ENCODE peak calls at places on chromosomes 7 and 10, in six cellular contexts. One of them, this sample, is unnamed.

GRCh38 chr10:131201741-131202515 is 109.6 kb downstream of the TCERG1L start:
- DNase-seq in K562: no peak
- DNase-seq in H1: no peak
- DNase-seq in SK-N-SH: no peak
- DNase-seq in GM12878: no peak
- DNase-seq in HepG2: no peak
- DNase-seq in this sample: no peak

GRCh38 chr10:109593686-109594085 is 329.6 kb downstream of the XPNPEP1 start:
- DNase-seq in K562: no peak
- DNase-seq in H1: no peak
- DNase-seq in SK-N-SH: no peak
- DNase-seq in GM12878: no peak
- DNase-seq in HepG2: no peak
- DNase-seq in this sample: no peak

GRCh38 chr7:100726998-100727761 is 6.2 kb upstream of the ZAN start:
- DNase-seq in K562: no peak
- DNase-seq in H1: no peak
- DNase-seq in SK-N-SH: no peak
- DNase-seq in GM12878: no peak
- DNase-seq in HepG2: peak
- DNase-seq in this sample: no peak

GRCh38 chr10:79403441-79404230 is 41.8 kb downstream of the ZCCHC24 start:
- DNase-seq in K562: no peak
- DNase-seq in H1: no peak
- DNase-seq in SK-N-SH: no peak
- DNase-seq in GM12878: no peak
- DNase-seq in HepG2: peak
- DNase-seq in this sample: no peak

GRCh38 chr10:78571916-78572315 is 496.9 kb upstream of the ZMIZ1 start:
- DNase-seq in K562: no peak
- DNase-seq in H1: no peak
- DNase-seq in SK-N-SH: no peak
- DNase-seq in GM12878: no peak
- DNase-seq in HepG2: no peak
- DNase-seq in this sample: no peak

GRCh38 chr7:51949726-51950644 is 633.4 kb upstream of the COBL start:
- DNase-seq in K562: no peak
- DNase-seq in H1: peak
- DNase-seq in SK-N-SH: peak
- DNase-seq in GM12878: no peak
- DNase-seq in HepG2: no peak
- DNase-seq in this sample: no peak

GRCh38 chr7:7048213-7048612 is 134.1 kb upstream of the C1GALT1 start:
- DNase-seq in K562: no peak
- DNase-seq in H1: no peak
- DNase-seq in SK-N-SH: no peak
- DNase-seq in GM12878: no peak
- DNase-seq in HepG2: no peak
- DNase-seq in this sample: no peak

GRCh38 chr7:93442478-93443224 is 131.9 kb downstream of the CALCR start:
- DNase-seq in K562: peak
- DNase-seq in H1: peak
- DNase-seq in SK-N-SH: no peak
- DNase-seq in GM12878: no peak
- DNase-seq in HepG2: peak
- DNase-seq in this sample: peak

GRCh38 chr7:40429821-40430220 is 295.0 kb downstream of the SUGCT start:
- DNase-seq in K562: no peak
- DNase-seq in H1: no peak
- DNase-seq in SK-N-SH: no peak
- DNase-seq in GM12878: no peak
- DNase-seq in HepG2: no peak
- DNase-seq in this sample: no peak

GRCh38 chr10:32680803-32681557 is 235.0 kb downstream of the CCDC7 start:
- DNase-seq in K562: no peak
- DNase-seq in H1: no peak
- DNase-seq in SK-N-SH: no peak
- DNase-seq in GM12878: no peak
- DNase-seq in HepG2: no peak
- DNase-seq in this sample: no peak

GRCh38 chr7:100472854-100473499 is 6.0 kb downstream of the TSC22D4 start:
- DNase-seq in K562: peak
- DNase-seq in H1: no peak
- DNase-seq in SK-N-SH: peak
- DNase-seq in GM12878: no peak
- DNase-seq in HepG2: no peak
- DNase-seq in this sample: no peak

GRCh38 chr10:9745158-9745557 is 1272.5 kb upstream of the CELF2 start:
- DNase-seq in K562: no peak
- DNase-seq in H1: no peak
- DNase-seq in SK-N-SH: no peak
- DNase-seq in GM12878: no peak
- DNase-seq in HepG2: no peak
- DNase-seq in this sample: no peak

GRCh38 chr10:28284126-28284525 is 18.7 kb downstream of the MPP7 start:
- DNase-seq in K562: no peak
- DNase-seq in H1: no peak
- DNase-seq in SK-N-SH: no peak
- DNase-seq in GM12878: no peak
- DNase-seq in HepG2: peak
- DNase-seq in this sample: no peak

GRCh38 chr7:122123746-122124145 is 20.3 kb downstream of the AASS start:
- DNase-seq in K562: no peak
- DNase-seq in H1: no peak
- DNase-seq in SK-N-SH: no peak
- DNase-seq in GM12878: no peak
- DNase-seq in HepG2: no peak
- DNase-seq in this sample: no peak

GRCh38 chr7:148987751-148988512 is 40.4 kb downstream of the PDIA4 start:
- DNase-seq in K562: no peak
- DNase-seq in H1: no peak
- DNase-seq in SK-N-SH: peak
- DNase-seq in GM12878: no peak
- DNase-seq in HepG2: no peak
- DNase-seq in this sample: no peak

GRCh38 chr7:27647052-27647451 is 15.6 kb downstream of the HIBADH start:
- DNase-seq in K562: no peak
- DNase-seq in H1: no peak
- DNase-seq in SK-N-SH: no peak
- DNase-seq in GM12878: no peak
- DNase-seq in HepG2: no peak
- DNase-seq in this sample: no peak

GRCh38 chr10:107576746-107577145 is 412.2 kb upstream of the SORCS1 start:
- DNase-seq in K562: no peak
- DNase-seq in H1: no peak
- DNase-seq in SK-N-SH: no peak
- DNase-seq in GM12878: no peak
- DNase-seq in HepG2: no peak
- DNase-seq in this sample: no peak

GRCh38 chr10:5944389-5945202 is 32.7 kb downstream of the IL15RA start:
- DNase-seq in K562: no peak
- DNase-seq in H1: no peak
- DNase-seq in SK-N-SH: no peak
- DNase-seq in GM12878: no peak
- DNase-seq in HepG2: no peak
- DNase-seq in this sample: no peak

GRCh38 chr10:63515002-63515763 is 6.0 kb upstream of the REEP3 start:
- DNase-seq in K562: no peak
- DNase-seq in H1: no peak
- DNase-seq in SK-N-SH: no peak
- DNase-seq in GM12878: no peak
- DNase-seq in HepG2: no peak
- DNase-seq in this sample: no peak

GRCh38 chr10:51422311-51423120 is 276.9 kb downstream of the CSTF2T start:
- DNase-seq in K562: peak
- DNase-seq in H1: peak
- DNase-seq in SK-N-SH: peak
- DNase-seq in GM12878: peak
- DNase-seq in HepG2: peak
- DNase-seq in this sample: no peak

GRCh38 chr10:79605308-79605707 is 5.4 kb upstream of the SFTPA1 start:
- DNase-seq in K562: no peak
- DNase-seq in H1: no peak
- DNase-seq in SK-N-SH: no peak
- DNase-seq in GM12878: no peak
- DNase-seq in HepG2: no peak
- DNase-seq in this sample: no peak

DNA sequence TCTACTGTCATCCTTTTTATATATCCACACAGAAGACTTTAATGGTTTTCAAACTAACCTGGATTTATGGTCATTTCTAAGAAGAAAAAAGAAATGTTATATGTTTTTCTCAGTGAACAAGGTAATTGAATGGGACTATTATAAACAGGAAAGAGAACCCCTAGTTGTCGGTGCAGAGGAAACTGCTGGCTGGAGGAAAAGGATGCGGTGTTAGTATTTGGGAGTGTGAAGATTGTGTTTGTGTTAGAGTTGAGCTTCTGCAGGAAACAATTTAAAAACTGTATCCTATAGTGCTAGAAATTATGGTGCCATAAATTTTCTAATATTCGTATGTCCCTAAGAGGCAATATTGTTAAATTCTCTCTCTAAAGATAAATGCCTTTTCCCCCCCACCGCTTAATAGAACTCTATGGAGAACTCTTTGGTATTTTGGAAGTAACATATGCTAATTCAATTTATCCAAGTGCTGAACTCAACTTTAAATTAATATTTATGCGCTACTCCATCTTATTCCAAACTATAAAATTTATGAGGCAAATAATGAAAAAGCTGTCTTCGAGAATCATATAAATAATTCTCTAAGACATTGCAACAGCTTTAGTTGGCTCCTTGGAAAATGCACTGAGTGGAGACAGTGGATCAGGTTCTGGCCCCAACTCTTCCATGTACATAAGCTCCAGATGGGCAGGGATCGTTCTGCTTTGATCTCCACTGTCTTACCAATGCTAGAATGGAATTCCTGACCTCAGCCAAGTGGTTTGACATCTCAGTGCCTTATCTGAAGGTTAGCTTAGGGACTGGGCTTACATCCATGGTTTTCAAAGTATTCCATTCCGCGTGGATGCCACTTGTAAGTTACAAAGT is 5.6 kb downstream of the BZW2 start:
- DNase-seq in K562: no peak
- DNase-seq in H1: no peak
- DNase-seq in SK-N-SH: no peak
- DNase-seq in GM12878: no peak
- DNase-seq in HepG2: peak
- DNase-seq in this sample: no peak
- TF ChIP-seq GABPA in K562: no peak
- TF ChIP-seq GABPA in H1: no peak
- TF ChIP-seq GABPA in SK-N-SH: no peak
- TF ChIP-seq GABPA in GM12878: no peak
- TF ChIP-seq GABPA in HepG2: no peak
- TF ChIP-seq GABPA in this sample: no peak

GRCh38 chr7:90955641-90956207 is 308.5 kb upstream of the FZD1 start:
- DNase-seq in K562: no peak
- DNase-seq in H1: no peak
- DNase-seq in SK-N-SH: no peak
- DNase-seq in GM12878: no peak
- DNase-seq in HepG2: no peak
- DNase-seq in this sample: no peak
- TF ChIP-seq GABPA in K562: no peak
- TF ChIP-seq GABPA in H1: no peak
- TF ChIP-seq GABPA in SK-N-SH: no peak
- TF ChIP-seq GABPA in GM12878: no peak
- TF ChIP-seq GABPA in HepG2: no peak
- TF ChIP-seq GABPA in this sample: no peak

GRCh38 chr10:73405556-73405955 is 8.3 kb downstream of the ANXA7 start:
- DNase-seq in K562: no peak
- DNase-seq in H1: no peak
- DNase-seq in SK-N-SH: no peak
- DNase-seq in GM12878: no peak
- DNase-seq in HepG2: no peak
- DNase-seq in this sample: no peak
- TF ChIP-seq GABPA in K562: no peak
- TF ChIP-seq GABPA in H1: no peak
- TF ChIP-seq GABPA in SK-N-SH: no peak
- TF ChIP-seq GABPA in GM12878: no peak
- TF ChIP-seq GABPA in HepG2: no peak
- TF ChIP-seq GABPA in this sample: no peak

DNA sequence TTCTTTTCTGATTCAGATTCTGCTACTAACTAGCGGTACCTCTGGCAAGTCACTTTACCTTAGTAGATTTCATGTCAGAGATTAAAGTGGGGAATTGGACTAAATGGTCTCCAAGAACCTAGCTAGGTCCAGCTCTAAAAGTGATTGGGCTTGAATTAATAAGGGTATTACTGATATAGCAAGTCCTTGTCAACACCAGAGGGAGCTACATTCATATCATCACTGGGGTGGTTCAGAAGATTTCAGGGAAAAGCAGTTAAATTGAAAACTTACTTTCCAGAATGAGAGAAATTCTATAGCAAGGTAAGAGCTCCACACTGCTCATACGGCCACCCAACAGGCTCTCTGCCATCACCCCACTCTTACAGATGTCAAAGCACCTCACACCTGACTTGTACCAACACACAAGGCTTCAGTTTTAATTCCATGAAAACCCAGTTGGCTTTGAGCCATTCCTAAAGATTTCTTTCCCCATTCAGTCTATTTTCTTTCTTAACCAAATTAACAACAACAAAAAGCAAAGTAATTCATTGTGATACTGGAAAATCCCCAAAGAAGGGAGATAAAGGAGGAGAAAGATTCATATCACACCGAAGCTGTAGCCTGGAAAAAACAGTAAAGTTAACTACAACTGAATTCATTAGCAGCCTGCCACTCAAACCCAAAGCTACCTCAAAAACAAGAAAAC is 38.0 kb upstream of the SPOCK2 start:
- DNase-seq in K562: peak
- DNase-seq in H1: no peak
- DNase-seq in SK-N-SH: peak
- DNase-seq in GM12878: no peak
- DNase-seq in HepG2: peak
- DNase-seq in this sample: no peak
- TF ChIP-seq GABPA in K562: no peak
- TF ChIP-seq GABPA in H1: no peak
- TF ChIP-seq GABPA in SK-N-SH: no peak
- TF ChIP-seq GABPA in GM12878: no peak
- TF ChIP-seq GABPA in HepG2: no peak
- TF ChIP-seq GABPA in this sample: no peak

This sample was measured in HL-60.